ENCODE peak calls at places on chromosomes 6 and 20, in six cellular contexts. S, P, Q, A, L and I are unnamed samples.
A peak's percentile ranks its signal among the peaks of the same experiment; 100 is the strongest.

GRCh38 chr20:44887466-44887865 is 2.0 kb downstream of the YWHAB start:
- DNase-seq in S (no peak), P (no peak), Q (no peak), A (no peak), L (no peak), I (no peak)

GRCh38 chr6:14664112-14664592 is 546.6 kb downstream of the CD83 start:
- DNase-seq in S (no peak), P (no peak), Q (no peak), A (no peak), L (no peak), I (no peak)

GRCh38 chr20:34579936-34580587 is 21.5 kb downstream of the MAP1LC3A start:
- DNase-seq in S (no peak), P (no peak), Q (no peak), A (peak; percentile 73), L (no peak), I (no peak)

GRCh38 chr6:116210750-116211425 is 43.0 kb downstream of the TSPYL4 start:
- DNase-seq in S (no peak), P (no peak), Q (no peak), A (peak; percentile 94), L (no peak), I (no peak)

GRCh38 chr20:1811621-1812498 is 83.3 kb upstream of the SIRPA start:
- DNase-seq in S (no peak), P (no peak), Q (peak; percentile 91), A (no peak), L (no peak), I (peak; percentile 48)

GRCh38 chr20:59268827-59269226 is 31.6 kb upstream of the EDN3 start:
- DNase-seq in S (no peak), P (no peak), Q (no peak), A (no peak), L (no peak), I (no peak)

GRCh38 chr6:70547313-70547712 is 19.4 kb upstream of the SDHAF4 start:
- DNase-seq in S (no peak), P (no peak), Q (no peak), A (peak; percentile 22), L (no peak), I (no peak)

GRCh38 chr20:57952136-57952535 is 242.3 kb upstream of the PMEPA1 start:
- DNase-seq in S (no peak), P (no peak), Q (no peak), A (no peak), L (no peak), I (no peak)

GRCh38 chr6:11042750-11043551 is 1.2 kb downstream of the ELOVL2 start:
- DNase-seq in S (no peak), P (no peak), Q (no peak), A (peak; percentile 6), L (no peak), I (no peak)

GRCh38 chr6:28506807-28507475 is 8.7 kb downstream of the GPX6 start:
- DNase-seq in S (no peak), P (no peak), Q (no peak), A (no peak), L (no peak), I (no peak)

GRCh38 chr6:1238040-1238439 is 73.9 kb upstream of the FOXQ1 start:
- DNase-seq in S (no peak), P (no peak), Q (no peak), A (no peak), L (no peak), I (no peak)

GRCh38 chr20:34074101-34074760 is 37.8 kb downstream of the EIF2S2 start:
- DNase-seq in S (no peak), P (no peak), Q (no peak), A (peak; percentile 40), L (no peak), I (no peak)

GRCh38 chr6:109595998-109596397 is 95.0 kb downstream of the AK9 start:
- DNase-seq in S (no peak), P (no peak), Q (no peak), A (peak; percentile 52), L (no peak), I (peak; percentile 12)

GRCh38 chr6:24802271-24803059 is 3.7 kb upstream of the ARMH2 start:
- DNase-seq in S (no peak), P (no peak), Q (no peak), A (no peak), L (no peak), I (no peak)

GRCh38 chr6:111562271-111562670 is 43.4 kb downstream of the TRAF3IP2 start:
- DNase-seq in S (no peak), P (no peak), Q (no peak), A (no peak), L (no peak), I (no peak)

GRCh38 chr6:33091957-33092356 is 16.2 kb downstream of the HLA-DPB1 start:
- DNase-seq in S (no peak), P (no peak), Q (no peak), A (no peak), L (no peak), I (no peak)

GRCh38 chr20:63687419-63688233 is 8.8 kb upstream of the TNFRSF6B start:
- DNase-seq in S (no peak), P (no peak), Q (no peak), A (no peak), L (no peak), I (no peak)

GRCh38 chr6:111626446-111626845 is 20.8 kb upstream of the TRAF3IP2 start:
- DNase-seq in S (no peak), P (no peak), Q (no peak), A (no peak), L (no peak), I (no peak)

GRCh38 chr6:30325150-30325872 is 1.4 kb upstream of the TRIM39 start:
- DNase-seq in S (no peak), P (no peak), Q (peak; percentile 47), A (peak; percentile 83), L (no peak), I (peak; percentile 46)